ENCODE peak calls at places on chromosomes 4 and X, in seven cellular contexts. N is K562, S is HepG2, H is HCT116, Q is SK-N-SH, B is H1, K is GM12878. D is an unnamed sample.

GRCh38 chrX:19595036-19595435 is 79.7 kb upstream of the MAP3K15 start:
- DNase-seq in N (no peak), S (no peak), H (no peak), Q (peak), B (no peak), K (no peak), D (no peak)

GRCh38 chr4:165472943-165473676 is 94.3 kb downstream of the CPE start:
- DNase-seq in N (peak), S (no peak), H (no peak), Q (no peak), B (no peak), K (no peak), D (no peak)

GRCh38 chrX:103624111-103624510 is 4.7 kb upstream of the TCEAL1 start:
- DNase-seq in N (no peak), S (no peak), H (no peak), Q (no peak), B (no peak), K (no peak), D (no peak)

GRCh38 chrX:150517303-150517896 is 51.0 kb upstream of the MTM1 start:
- DNase-seq in N (no peak), S (no peak), H (no peak), Q (no peak), B (no peak), K (no peak), D (no peak)

GRCh38 chr4:19879330-19879729 is 372.4 kb upstream of the SLIT2 start:
- DNase-seq in N (no peak), S (no peak), H (no peak), Q (no peak), B (no peak), K (no peak), D (no peak)

GRCh38 chr4:69056921-69057562 is 39.2 kb upstream of the UGT2B7 start:
- DNase-seq in N (no peak), S (no peak), H (no peak), Q (no peak), B (no peak), K (no peak), D (no peak)

GRCh38 chr4:114558446-114559020 is 40.1 kb upstream of the UGT8 start:
- DNase-seq in N (no peak), S (no peak), H (peak), Q (no peak), B (no peak), K (no peak), D (no peak)

GRCh38 chr4:129264008-129264657 is 168.2 kb downstream of the C4orf33 start:
- DNase-seq in N (no peak), S (no peak), H (no peak), Q (no peak), B (no peak), K (peak), D (no peak)

GRCh38 chr4:77734928-77735327 is 84.2 kb downstream of the CNOT6L start:
- DNase-seq in N (peak), S (peak), H (no peak), Q (no peak), B (peak), K (peak), D (no peak)

GRCh38 chrX:122626871-122627270 is 557.2 kb upstream of the GRIA3 start:
- DNase-seq in N (no peak), S (no peak), H (no peak), Q (no peak), B (no peak), K (no peak), D (no peak)

GRCh38 chr4:74206088-74206826 is 48.3 kb downstream of the MTHFD2L start:
- DNase-seq in N (peak), S (no peak), H (no peak), Q (no peak), B (no peak), K (peak), D (no peak)

GRCh38 chr4:2798399-2799301 is 5.8 kb downstream of the SH3BP2 start:
- DNase-seq in N (no peak), S (no peak), H (no peak), Q (peak), B (no peak), K (no peak), D (no peak)

GRCh38 chr4:3819210-3819919 is 53.2 kb downstream of the ADRA2C start:
- DNase-seq in N (no peak), S (peak), H (no peak), Q (no peak), B (no peak), K (no peak), D (no peak)

GRCh38 chr4:186137193-186137792 is 32.8 kb downstream of the FAM149A start:
- DNase-seq in N (no peak), S (no peak), H (peak), Q (peak), B (no peak), K (no peak), D (peak)

GRCh38 chrX:17743913-17744312 is 6.6 kb downstream of the SCML1 start:
- DNase-seq in N (no peak), S (no peak), H (no peak), Q (no peak), B (no peak), K (no peak), D (no peak)

GRCh38 chr4:7625073-7625472 is 190.3 kb upstream of the PSAPL1 start:
- DNase-seq in N (no peak), S (no peak), H (no peak), Q (no peak), B (no peak), K (no peak), D (no peak)

GRCh38 chrX:124931241-124931640 is 388.4 kb upstream of the TEX13C start:
- DNase-seq in N (no peak), S (no peak), H (no peak), Q (no peak), B (no peak), K (no peak), D (no peak)

GRCh38 chrX:74118503-74118902 is 185.5 kb upstream of the ZCCHC13 start:
- DNase-seq in N (no peak), S (no peak), H (no peak), Q (no peak), B (no peak), K (no peak), D (no peak)

GRCh38 chr4:22413416-22413815 is 102.5 kb downstream of the ADGRA3 start:
- DNase-seq in N (no peak), S (no peak), H (no peak), Q (no peak), B (no peak), K (no peak), D (no peak)

GRCh38 chr4:33060873-33061542 is 2340.8 kb downstream of the PCDH7 start:
- DNase-seq in N (peak), S (peak), H (peak), Q (peak), B (peak), K (no peak), D (no peak)

GRCh38 chrX:76127341-76127740 is 45.5 kb upstream of the PBDC1 start:
- DNase-seq in N (peak), S (no peak), H (no peak), Q (no peak), B (no peak), K (no peak), D (no peak)

GRCh38 chr4:102386966-102387365 is 41.7 kb upstream of the SLC39A8 start:
- DNase-seq in N (no peak), S (no peak), H (no peak), Q (no peak), B (no peak), K (no peak), D (no peak)

GRCh38 chr4:150235795-150236385 is 157.6 kb downstream of the DCLK2 start:
- DNase-seq in N (no peak), S (no peak), H (no peak), Q (no peak), B (no peak), K (no peak), D (no peak)

GRCh38 chr4:142404191-142404611 is 441.9 kb downstream of the INPP4B start:
- DNase-seq in N (no peak), S (no peak), H (peak), Q (no peak), B (no peak), K (no peak), D (no peak)

GRCh38 chrX:139842326-139843175 is 90.3 kb downstream of the ATP11C start:
- DNase-seq in N (no peak), S (no peak), H (no peak), Q (no peak), B (no peak), K (no peak), D (no peak)

GRCh38 chr4:167622481-167623240 is 388.4 kb upstream of the SPOCK3 start:
- DNase-seq in N (peak), S (peak), H (peak), Q (peak), B (no peak), K (no peak), D (peak)

GRCh38 chr4:127782025-127782274 is 172 bp upstream of the HSPA4L start:
- DNase-seq in N (peak), S (no peak), H (peak), Q (peak), B (peak), K (peak), D (peak)

GRCh38 chr4:153591441-153591840 is 92.6 kb upstream of the TLR2 start:
- DNase-seq in N (no peak), S (no peak), H (no peak), Q (no peak), B (no peak), K (no peak), D (no peak)

GRCh38 chr4:128333309-128334006 is 45.8 kb upstream of the PGRMC2 start:
- DNase-seq in N (no peak), S (no peak), H (no peak), Q (no peak), B (no peak), K (no peak), D (no peak)

GRCh38 chr4:81827568-81828202 is 356.0 kb upstream of the RASGEF1B start:
- DNase-seq in N (no peak), S (no peak), H (no peak), Q (no peak), B (no peak), K (peak), D (no peak)

GRCh38 chr4:2393353-2394270 is 24.8 kb downstream of the ZFYVE28 start:
- DNase-seq in N (peak), S (peak), H (no peak), Q (no peak), B (no peak), K (no peak), D (peak)

GRCh38 chr4:41304221-41304620 is 47.5 kb downstream of the UCHL1 start:
- DNase-seq in N (no peak), S (no peak), H (no peak), Q (no peak), B (no peak), K (no peak), D (no peak)

GRCh38 chr4:41305486-41305885 is 48.8 kb downstream of the UCHL1 start:
- DNase-seq in N (no peak), S (no peak), H (no peak), Q (no peak), B (no peak), K (no peak), D (no peak)

GRCh38 chr4:41299486-41299885 is 42.8 kb downstream of the UCHL1 start:
- DNase-seq in N (no peak), S (no peak), H (no peak), Q (no peak), B (no peak), K (no peak), D (no peak)

GRCh38 chr4:41301137-41301536 is 44.4 kb downstream of the UCHL1 start:
- DNase-seq in N (no peak), S (no peak), H (no peak), Q (no peak), B (no peak), K (no peak), D (no peak)

GRCh38 chr4:41303372-41304118 is 46.8 kb downstream of the UCHL1 start:
- DNase-seq in N (no peak), S (no peak), H (no peak), Q (no peak), B (no peak), K (no peak), D (no peak)
- TF ChIP-seq JUND in N (no peak), S (no peak), H (no peak), Q (no peak), B (no peak), K (no peak), D (no peak)

GRCh38 chrX:129115935-129116334 is 407.4 kb downstream of the SMARCA1 start:
- DNase-seq in N (no peak), S (peak), H (no peak), Q (no peak), B (no peak), K (no peak), D (no peak)

GRCh38 chrX:129116651-129117050 is 406.6 kb downstream of the SMARCA1 start:
- DNase-seq in N (no peak), S (peak), H (no peak), Q (no peak), B (no peak), K (no peak), D (no peak)

DNA sequence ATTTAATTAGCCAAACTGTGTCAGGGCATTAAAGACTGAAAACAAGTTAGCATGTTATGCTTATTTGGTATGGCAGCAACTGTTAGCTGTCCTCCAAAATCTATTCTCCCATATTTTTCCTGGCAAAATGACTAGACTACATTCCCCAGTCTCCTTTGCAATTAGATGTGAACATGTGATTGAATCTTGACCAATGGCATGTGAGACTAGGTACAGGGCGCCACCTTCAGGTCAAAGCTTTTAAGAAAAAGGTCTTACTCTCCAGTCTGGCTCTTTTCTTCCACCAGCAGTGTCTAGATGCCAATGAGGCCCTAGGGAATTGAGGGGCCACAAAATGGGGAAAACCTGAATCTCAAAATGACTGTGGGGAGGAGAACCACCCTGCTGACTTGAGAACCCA is 408.2 kb downstream of the SMARCA1 start:
- DNase-seq in N (peak), S (peak), H (peak), Q (peak), B (no peak), K (no peak), D (peak)
- TF ChIP-seq JUND in N (no peak), S (no peak), H (no peak), Q (no peak), B (no peak), K (no peak), D (no peak)

DNA sequence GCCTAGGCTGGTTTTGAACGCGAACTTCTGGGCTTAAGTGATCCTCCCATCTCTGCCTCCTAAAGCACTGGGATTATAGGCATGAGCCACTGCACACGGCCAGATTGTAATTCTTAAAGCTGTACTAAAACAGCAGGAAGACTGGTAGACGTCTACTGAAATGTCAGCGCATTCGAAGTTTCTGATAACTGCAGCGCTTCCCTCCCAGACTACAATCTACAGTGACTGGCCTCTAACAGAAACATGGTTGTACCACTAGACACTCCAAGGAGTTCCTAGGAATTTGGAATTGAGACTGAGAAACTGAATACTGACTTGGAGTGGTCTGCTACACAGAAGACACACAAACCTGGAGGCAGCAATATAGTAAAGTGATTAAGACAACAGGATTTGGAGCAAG is 997 bp downstream of the HELQ start:
- DNase-seq in N (peak), S (no peak), H (no peak), Q (no peak), B (no peak), K (no peak), D (no peak)
- TF ChIP-seq JUND in N (no peak), S (no peak), H (no peak), Q (no peak), B (no peak), K (no peak), D (no peak)

DNA sequence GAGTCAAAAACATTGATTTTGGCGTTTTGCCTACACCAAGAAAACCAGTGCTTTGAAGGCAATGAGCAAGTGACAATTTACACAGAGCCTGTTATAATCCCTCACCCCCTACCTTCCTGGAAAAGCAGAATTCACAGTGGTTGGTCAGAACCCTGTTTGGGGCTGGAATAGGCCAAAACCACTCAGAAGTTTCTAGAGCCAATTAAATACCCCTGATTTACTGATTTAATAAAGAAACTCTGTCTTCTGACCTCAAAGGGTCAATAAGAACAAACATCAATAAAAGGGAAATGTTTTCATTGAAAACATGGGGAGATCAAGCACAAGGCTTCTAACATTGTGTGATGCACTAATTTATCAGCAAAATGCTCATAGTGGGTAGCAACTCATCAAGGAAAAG is 116.3 kb downstream of the UNC5C start:
- DNase-seq in N (no peak), S (no peak), H (no peak), Q (no peak), B (no peak), K (no peak), D (no peak)
- TF ChIP-seq JUND in N (no peak), S (no peak), H (no peak), Q (no peak), B (no peak), K (no peak), D (no peak)